ENCODE peak calls at places on chromosomes 2 and 18, in eight cellular contexts. Q, D, N, L, I, Z, F and P are unnamed samples.
A peak's percentile ranks its signal among the peaks of the same experiment; 100 is the strongest.

GRCh38 chr2:170155022-170155722 is 22.8 kb upstream of the MYO3B start:
- DNase-seq in N (no peak), D (no peak), Q (no peak), F (no peak), L (no peak), I (no peak), Z (no peak), P (no peak)

GRCh38 chr2:48126180-48126579 is 219.9 kb upstream of the FBXO11 start:
- DNase-seq in F (no peak), N (no peak), L (no peak), I (no peak), Z (no peak), Q (no peak), D (peak; percentile 66), P (no peak)

GRCh38 chr2:48346124-48346536 is 183.8 kb upstream of the STON1 start:
- DNase-seq in I (no peak), Z (no peak), Q (peak; percentile 28), N (no peak), L (no peak), D (peak; percentile 69), F (no peak), P (peak; percentile 69)

GRCh38 chr2:151315381-151315903 is 26.0 kb upstream of the NMI start:
- DNase-seq in D (peak; percentile 45), L (no peak), Q (peak; percentile 27), I (no peak), Z (no peak), N (no peak), F (no peak), P (peak; percentile 54)

GRCh38 chr2:119352357-119352756 is 14.3 kb downstream of the C2orf76 start:
- DNase-seq in N (peak; percentile 4), I (no peak), L (peak; percentile 93), D (no peak), F (no peak), Z (no peak), Q (peak; percentile 53), P (no peak)

GRCh38 chr2:241142593-241142992 is 6.7 kb downstream of the PASK start:
- DNase-seq in Z (no peak), N (no peak), L (no peak), Q (no peak), I (no peak), F (no peak), D (no peak), P (no peak)

GRCh38 chr18:32455346-32455745 is 15.3 kb downstream of the GAREM1 start:
- DNase-seq in Z (no peak), N (no peak), Q (no peak), D (no peak), L (no peak), I (no peak), F (no peak), P (no peak)

GRCh38 chr2:137748533-137748932 is 215.7 kb upstream of the HNMT start:
- DNase-seq in Z (no peak), N (no peak), L (no peak), Q (no peak), D (no peak), I (no peak), F (no peak), P (no peak)

GRCh38 chr2:170554278-170554955 is 160.7 kb upstream of the SP5 start:
- DNase-seq in L (no peak), Q (peak; percentile 28), D (peak; percentile 63), N (no peak), F (no peak), I (no peak), Z (no peak), P (no peak)

GRCh38 chr2:232977438-232977971 is 35.6 kb downstream of the NGEF start:
- DNase-seq in I (no peak), D (no peak), Q (no peak), L (no peak), Z (no peak), N (no peak), F (no peak), P (no peak)

GRCh38 chr2:43262239-43262638 is 35.8 kb upstream of the ZFP36L2 start:
- DNase-seq in D (no peak), F (no peak), Z (no peak), I (no peak), Q (no peak), N (no peak), L (no peak), P (no peak)

GRCh38 chr2:178783889-178784288 is 23.3 kb downstream of the TTN start:
- DNase-seq in Z (no peak), I (no peak), Q (no peak), F (no peak), D (no peak), N (no peak), L (no peak), P (no peak)

GRCh38 chr18:63783394-63783793 is 8.2 kb downstream of the SERPINB7 start:
- DNase-seq in F (no peak), I (no peak), D (no peak), Q (no peak), N (no peak), L (peak; percentile 16), Z (no peak), P (no peak)

GRCh38 chr2:3180082-3180908 is 197.3 kb downstream of the EIPR1 start:
- DNase-seq in F (no peak), I (no peak), N (no peak), L (no peak), D (no peak), Q (no peak), Z (no peak), P (peak; percentile 66)

GRCh38 chr18:30358545-30358944 is 684.0 kb downstream of the DSC3 start:
- DNase-seq in Z (no peak), I (no peak), L (no peak), Q (no peak), N (no peak), F (no peak), D (no peak), P (no peak)

GRCh38 chr2:68755071-68755470 is 20.5 kb downstream of the ARHGAP25 start:
- DNase-seq in N (no peak), I (no peak), D (no peak), L (no peak), Q (no peak), F (no peak), Z (no peak), P (no peak)

GRCh38 chr2:212893216-212893615 is 258.2 kb downstream of the IKZF2 start:
- DNase-seq in Q (no peak), Z (no peak), L (no peak), F (no peak), I (no peak), N (no peak), D (no peak), P (no peak)

GRCh38 chr2:226130192-226130591 is 669.4 kb downstream of the IRS1 start:
- DNase-seq in I (no peak), Q (no peak), D (no peak), L (no peak), Z (no peak), N (no peak), F (peak; percentile 11), P (no peak)

GRCh38 chr2:187165936-187166335 is 282.1 kb downstream of the CALCRL start:
- DNase-seq in I (no peak), D (no peak), Z (no peak), F (no peak), L (no peak), Q (no peak), N (no peak), P (no peak)

GRCh38 chr2:102943251-102943650 is 181.4 kb downstream of the TMEM182 start:
- DNase-seq in N (no peak), F (no peak), I (no peak), Z (no peak), Q (no peak), L (no peak), D (no peak), P (no peak)